ENCODE peak calls at places on chromosomes 7 and 10, in six cellular contexts. One of them, this sample, is unnamed.

GRCh38 chr10:124092270-124093075 is 925 bp downstream of the CHST15 start:
- DNase-seq in WTC11: peak
- DNase-seq in GM23338: peak
- DNase-seq in H1: peak
- DNase-seq in HepG2: no peak
- DNase-seq in K562: peak
- DNase-seq in this sample: no peak

GRCh38 chr7:270351-270983 is 19.5 kb upstream of the FOXL3 start:
- DNase-seq in WTC11: no peak
- DNase-seq in GM23338: no peak
- DNase-seq in H1: no peak
- DNase-seq in HepG2: no peak
- DNase-seq in K562: no peak
- DNase-seq in this sample: no peak

GRCh38 chr7:20063645-20064044 is 153.5 kb downstream of the MACC1 start:
- DNase-seq in WTC11: no peak
- DNase-seq in GM23338: no peak
- DNase-seq in H1: no peak
- DNase-seq in HepG2: no peak
- DNase-seq in K562: no peak
- DNase-seq in this sample: no peak

GRCh38 chr7:47247132-47247531 is 334.8 kb downstream of the TNS3 start:
- DNase-seq in WTC11: no peak
- DNase-seq in GM23338: no peak
- DNase-seq in H1: no peak
- DNase-seq in HepG2: no peak
- DNase-seq in K562: no peak
- DNase-seq in this sample: no peak

GRCh38 chr7:116884691-116885090 is 22.3 kb downstream of the CAPZA2 start:
- DNase-seq in WTC11: no peak
- DNase-seq in GM23338: no peak
- DNase-seq in H1: no peak
- DNase-seq in HepG2: no peak
- DNase-seq in K562: no peak
- DNase-seq in this sample: no peak

GRCh38 chr7:144048648-144049047 is at the start of gene OR2A5:
- DNase-seq in WTC11: no peak
- DNase-seq in GM23338: no peak
- DNase-seq in H1: no peak
- DNase-seq in HepG2: no peak
- DNase-seq in K562: no peak
- DNase-seq in this sample: no peak

GRCh38 chr10:132708936-132709335 is 77.0 kb downstream of the NKX6-2 start:
- DNase-seq in WTC11: no peak
- DNase-seq in GM23338: no peak
- DNase-seq in H1: no peak
- DNase-seq in HepG2: no peak
- DNase-seq in K562: no peak
- DNase-seq in this sample: no peak

GRCh38 chr10:99232357-99232999 is 3.2 kb downstream of the HPSE2 start:
- DNase-seq in WTC11: peak
- DNase-seq in GM23338: peak
- DNase-seq in H1: peak
- DNase-seq in HepG2: no peak
- DNase-seq in K562: no peak
- DNase-seq in this sample: no peak

GRCh38 chr7:70072220-70072619 is 473.9 kb downstream of the AUTS2 start:
- DNase-seq in WTC11: no peak
- DNase-seq in GM23338: no peak
- DNase-seq in H1: no peak
- DNase-seq in HepG2: no peak
- DNase-seq in K562: no peak
- DNase-seq in this sample: no peak

GRCh38 chr10:58531084-58531695 is 18.5 kb downstream of the BICC1 start:
- DNase-seq in WTC11: peak
- DNase-seq in GM23338: peak
- DNase-seq in H1: peak
- DNase-seq in HepG2: peak
- DNase-seq in K562: peak
- DNase-seq in this sample: peak
- TF ChIP-seq CREB1 in WTC11: no peak
- TF ChIP-seq CREB1 in GM23338: no peak
- TF ChIP-seq CREB1 in H1: no peak
- TF ChIP-seq CREB1 in HepG2: peak
- TF ChIP-seq CREB1 in K562: no peak
- TF ChIP-seq CREB1 in this sample: no peak

DNA sequence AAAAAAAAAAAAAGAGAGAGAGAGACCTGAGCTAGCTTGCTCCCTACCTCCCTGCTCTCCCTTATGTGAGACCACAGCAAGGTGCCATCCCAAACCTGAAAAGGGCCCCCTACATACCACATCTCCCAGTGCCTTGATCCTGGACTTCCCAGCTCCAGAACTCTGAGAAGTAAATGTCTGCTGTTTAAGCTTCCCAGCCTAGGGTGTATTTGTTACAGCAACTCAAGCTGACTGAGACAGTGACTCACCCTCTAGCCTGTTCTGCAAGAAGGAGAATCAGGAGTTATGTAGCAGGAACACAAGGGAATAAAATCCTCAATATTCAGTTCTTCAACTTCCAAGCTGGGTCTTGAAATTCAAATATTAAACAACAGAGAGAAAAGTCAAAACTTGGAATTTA is 52.1 kb upstream of the TMEM72 start:
- DNase-seq in WTC11: no peak
- DNase-seq in GM23338: no peak
- DNase-seq in H1: peak
- DNase-seq in HepG2: no peak
- DNase-seq in K562: no peak
- DNase-seq in this sample: no peak
- TF ChIP-seq CREB1 in WTC11: no peak
- TF ChIP-seq CREB1 in GM23338: no peak
- TF ChIP-seq CREB1 in H1: no peak
- TF ChIP-seq CREB1 in HepG2: no peak
- TF ChIP-seq CREB1 in K562: no peak
- TF ChIP-seq CREB1 in this sample: no peak

GRCh38 chr10:89916481-89916880 is 215.1 kb downstream of the KIF20B start:
- DNase-seq in WTC11: no peak
- DNase-seq in GM23338: no peak
- DNase-seq in H1: no peak
- DNase-seq in HepG2: no peak
- DNase-seq in K562: no peak
- DNase-seq in this sample: no peak
- TF ChIP-seq CREB1 in WTC11: no peak
- TF ChIP-seq CREB1 in GM23338: no peak
- TF ChIP-seq CREB1 in H1: no peak
- TF ChIP-seq CREB1 in HepG2: no peak
- TF ChIP-seq CREB1 in K562: no peak
- TF ChIP-seq CREB1 in this sample: no peak

DNA sequence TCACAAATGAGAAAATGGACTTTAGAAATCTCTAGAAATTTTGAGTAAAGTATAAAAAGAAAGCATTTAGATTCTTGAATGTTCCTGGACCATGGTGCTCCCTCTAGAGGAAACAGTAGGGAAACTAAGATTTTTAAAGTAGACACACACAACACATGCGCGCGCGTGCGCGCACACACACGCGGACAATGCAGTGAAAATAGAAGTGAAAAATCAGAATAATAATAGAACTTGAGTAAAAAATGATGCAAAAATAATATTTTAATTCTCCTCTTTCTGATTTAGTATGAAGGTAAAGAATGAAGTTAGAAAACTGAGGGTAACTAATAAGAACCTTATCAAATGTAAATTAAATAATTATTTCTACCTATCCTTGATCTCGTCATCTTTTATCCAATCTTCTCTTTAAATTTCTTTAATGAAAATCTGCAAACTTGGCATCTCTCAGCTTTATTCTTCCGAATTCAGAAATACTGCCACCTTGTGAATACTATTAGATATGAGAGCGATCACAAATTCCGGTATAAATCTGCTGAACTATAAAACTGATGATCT is 117.0 kb upstream of the AMPH start:
- DNase-seq in WTC11: no peak
- DNase-seq in GM23338: peak
- DNase-seq in H1: no peak
- DNase-seq in HepG2: no peak
- DNase-seq in K562: peak
- DNase-seq in this sample: no peak
- TF ChIP-seq CREB1 in WTC11: no peak
- TF ChIP-seq CREB1 in GM23338: no peak
- TF ChIP-seq CREB1 in H1: no peak
- TF ChIP-seq CREB1 in HepG2: no peak
- TF ChIP-seq CREB1 in K562: no peak
- TF ChIP-seq CREB1 in this sample: no peak

GRCh38 chr7:24826662-24827020 is 69.4 kb upstream of the GSDME start:
- DNase-seq in WTC11: no peak
- DNase-seq in GM23338: no peak
- DNase-seq in H1: no peak
- DNase-seq in HepG2: no peak
- DNase-seq in K562: no peak
- DNase-seq in this sample: no peak

GRCh38 chr7:24827027-24827426 is 69.8 kb upstream of the GSDME start:
- DNase-seq in WTC11: no peak
- DNase-seq in GM23338: no peak
- DNase-seq in H1: no peak
- DNase-seq in HepG2: no peak
- DNase-seq in K562: no peak
- DNase-seq in this sample: no peak

GRCh38 chr7:24824896-24825295 is 67.6 kb upstream of the GSDME start:
- DNase-seq in WTC11: no peak
- DNase-seq in GM23338: no peak
- DNase-seq in H1: no peak
- DNase-seq in HepG2: no peak
- DNase-seq in K562: no peak
- DNase-seq in this sample: no peak

GRCh38 chr7:24825315-24825917 is 68.2 kb upstream of the GSDME start:
- DNase-seq in WTC11: no peak
- DNase-seq in GM23338: no peak
- DNase-seq in H1: no peak
- DNase-seq in HepG2: no peak
- DNase-seq in K562: no peak
- DNase-seq in this sample: no peak

GRCh38 chr7:24825931-24826661 is 68.8 kb upstream of the GSDME start:
- DNase-seq in WTC11: no peak
- DNase-seq in GM23338: peak
- DNase-seq in H1: no peak
- DNase-seq in HepG2: peak
- DNase-seq in K562: peak
- DNase-seq in this sample: no peak
- TF ChIP-seq CREB1 in WTC11: no peak
- TF ChIP-seq CREB1 in GM23338: no peak
- TF ChIP-seq CREB1 in H1: no peak
- TF ChIP-seq CREB1 in HepG2: peak
- TF ChIP-seq CREB1 in K562: no peak
- TF ChIP-seq CREB1 in this sample: no peak

DNA sequence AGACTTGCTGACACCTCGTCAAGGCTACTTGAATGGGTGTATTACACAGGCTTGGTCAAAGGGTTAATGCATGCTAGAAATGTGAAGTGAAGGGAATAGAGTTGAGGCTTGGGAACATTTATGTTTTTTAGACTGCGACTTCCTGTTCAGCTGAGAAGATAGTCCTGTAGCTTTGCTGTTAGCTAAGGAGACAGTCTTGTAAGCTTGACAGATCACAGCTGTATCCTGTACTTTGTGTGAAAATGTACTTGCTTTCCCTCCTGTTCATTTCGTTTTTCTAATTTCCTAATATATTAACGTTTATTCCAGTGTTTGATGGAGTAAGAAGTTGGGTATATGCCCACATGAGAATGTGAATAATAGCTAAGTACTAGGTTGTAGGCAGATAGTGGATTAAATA is 52.2 kb downstream of the ADD3 start:
- DNase-seq in WTC11: no peak
- DNase-seq in GM23338: no peak
- DNase-seq in H1: no peak
- DNase-seq in HepG2: no peak
- DNase-seq in K562: no peak
- DNase-seq in this sample: no peak
- TF ChIP-seq CREB1 in WTC11: no peak
- TF ChIP-seq CREB1 in GM23338: no peak
- TF ChIP-seq CREB1 in H1: no peak
- TF ChIP-seq CREB1 in HepG2: no peak
- TF ChIP-seq CREB1 in K562: no peak
- TF ChIP-seq CREB1 in this sample: no peak

DNA sequence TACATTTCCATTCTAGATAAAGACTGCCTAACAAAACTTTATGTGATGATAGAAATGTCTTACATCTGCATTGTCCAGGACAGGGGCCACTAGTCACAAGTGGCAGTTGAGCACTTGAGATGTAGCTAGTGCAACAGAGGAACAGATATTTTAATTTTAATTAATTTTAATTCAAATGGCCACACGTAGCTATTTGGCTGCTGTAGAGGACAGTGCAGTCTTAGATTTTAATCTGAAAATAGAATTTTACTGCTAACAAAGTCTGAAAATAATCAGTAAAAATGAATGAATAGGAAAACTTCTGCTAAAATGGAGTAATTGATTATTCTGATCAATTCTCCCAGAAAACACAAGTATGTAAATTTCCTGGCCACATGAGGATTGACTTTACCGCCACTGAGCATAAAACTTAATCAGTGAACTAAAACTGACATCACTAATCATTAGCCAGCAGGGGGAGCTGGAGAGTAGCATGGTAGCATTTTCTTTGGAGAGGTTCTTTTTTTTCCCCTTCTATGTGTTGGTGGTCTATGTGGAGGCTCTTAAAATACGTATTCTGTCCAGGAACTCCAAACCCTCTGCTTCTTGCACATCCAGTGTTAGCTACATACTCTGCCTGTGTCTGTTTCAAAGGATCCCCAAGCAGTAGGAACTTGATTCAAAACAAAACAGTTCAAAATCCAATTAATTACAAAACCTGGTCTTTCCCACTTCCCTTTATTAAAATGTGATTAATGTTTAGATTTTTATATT is 52.1 kb downstream of the TSPAN12 start:
- DNase-seq in WTC11: peak
- DNase-seq in GM23338: peak
- DNase-seq in H1: peak
- DNase-seq in HepG2: peak
- DNase-seq in K562: peak
- DNase-seq in this sample: peak
- TF ChIP-seq CREB1 in WTC11: no peak
- TF ChIP-seq CREB1 in GM23338: no peak
- TF ChIP-seq CREB1 in H1: no peak
- TF ChIP-seq CREB1 in HepG2: no peak
- TF ChIP-seq CREB1 in K562: no peak
- TF ChIP-seq CREB1 in this sample: no peak

GRCh38 chr10:114402871-114403544 is 1.3 kb downstream of the AFAP1L2 start:
- DNase-seq in WTC11: no peak
- DNase-seq in GM23338: peak
- DNase-seq in H1: no peak
- DNase-seq in HepG2: no peak
- DNase-seq in K562: no peak
- DNase-seq in this sample: no peak
- TF ChIP-seq CREB1 in WTC11: no peak
- TF ChIP-seq CREB1 in GM23338: no peak
- TF ChIP-seq CREB1 in H1: no peak
- TF ChIP-seq CREB1 in HepG2: no peak
- TF ChIP-seq CREB1 in K562: no peak
- TF ChIP-seq CREB1 in this sample: no peak

GRCh38 chr10:84194424-84195043 is at the start of gene CDHR1:
- DNase-seq in WTC11: peak
- DNase-seq in GM23338: peak
- DNase-seq in H1: peak
- DNase-seq in HepG2: no peak
- DNase-seq in K562: peak
- DNase-seq in this sample: no peak
- TF ChIP-seq CREB1 in WTC11: no peak
- TF ChIP-seq CREB1 in GM23338: peak
- TF ChIP-seq CREB1 in H1: peak
- TF ChIP-seq CREB1 in HepG2: no peak
- TF ChIP-seq CREB1 in K562: peak
- TF ChIP-seq CREB1 in this sample: peak